ENCODE peak calls at places on chromosomes 1 and 21, in four cellular contexts. One of them, this sample, is unnamed.

GRCh38 chr1:179807691-179808485 is 64.8 kb downstream of the FAM163A start:
- DNase-seq in cardiac fibroblast: peak
- DNase-seq in tibial nerve: no peak
- DNase-seq in MM.1S: no peak
- DNase-seq in this sample: no peak

GRCh38 chr1:32933742-32934322 is 30.8 kb downstream of the RNF19B start:
- DNase-seq in tibial nerve: no peak
- DNase-seq in cardiac fibroblast: peak
- DNase-seq in MM.1S: no peak
- DNase-seq in this sample: no peak

GRCh38 chr21:15601390-15601789 is 128.4 kb upstream of the USP25 start:
- DNase-seq in tibial nerve: no peak
- DNase-seq in cardiac fibroblast: no peak
- DNase-seq in MM.1S: no peak
- DNase-seq in this sample: no peak

GRCh38 chr1:53625766-53626520 is 113.0 kb downstream of the GLIS1 start:
- DNase-seq in tibial nerve: no peak
- DNase-seq in MM.1S: no peak
- DNase-seq in cardiac fibroblast: no peak
- DNase-seq in this sample: no peak

GRCh38 chr1:246404078-246404477 is 103.0 kb downstream of the SMYD3 start:
- DNase-seq in MM.1S: no peak
- DNase-seq in cardiac fibroblast: no peak
- DNase-seq in tibial nerve: no peak
- DNase-seq in this sample: no peak

GRCh38 chr1:209291715-209292114 is 291.8 kb upstream of the CAMK1G start:
- DNase-seq in cardiac fibroblast: no peak
- DNase-seq in MM.1S: no peak
- DNase-seq in tibial nerve: no peak
- DNase-seq in this sample: no peak

GRCh38 chr21:42102516-42102915 is 31.4 kb downstream of the UMODL1 start:
- DNase-seq in cardiac fibroblast: no peak
- DNase-seq in MM.1S: no peak
- DNase-seq in tibial nerve: no peak
- DNase-seq in this sample: no peak

GRCh38 chr1:8598060-8598724 is 219.2 kb downstream of the RERE start:
- DNase-seq in tibial nerve: no peak
- DNase-seq in cardiac fibroblast: peak
- DNase-seq in MM.1S: no peak
- DNase-seq in this sample: no peak

GRCh38 chr1:50257029-50257428 is 148.3 kb downstream of the ELAVL4 start:
- DNase-seq in cardiac fibroblast: no peak
- DNase-seq in tibial nerve: no peak
- DNase-seq in MM.1S: no peak
- DNase-seq in this sample: no peak

GRCh38 chr1:156840880-156841279 is 18.0 kb downstream of the INSRR start:
- DNase-seq in MM.1S: no peak
- DNase-seq in tibial nerve: no peak
- DNase-seq in cardiac fibroblast: no peak
- DNase-seq in this sample: no peak

GRCh38 chr1:47710075-47711071 is 272.5 kb downstream of the FOXD2 start:
- DNase-seq in MM.1S: peak
- DNase-seq in tibial nerve: peak
- DNase-seq in cardiac fibroblast: peak
- DNase-seq in this sample: no peak

GRCh38 chr1:75341537-75341936 is 207.3 kb downstream of the LHX8 start:
- DNase-seq in tibial nerve: no peak
- DNase-seq in MM.1S: no peak
- DNase-seq in cardiac fibroblast: no peak
- DNase-seq in this sample: peak

DNA sequence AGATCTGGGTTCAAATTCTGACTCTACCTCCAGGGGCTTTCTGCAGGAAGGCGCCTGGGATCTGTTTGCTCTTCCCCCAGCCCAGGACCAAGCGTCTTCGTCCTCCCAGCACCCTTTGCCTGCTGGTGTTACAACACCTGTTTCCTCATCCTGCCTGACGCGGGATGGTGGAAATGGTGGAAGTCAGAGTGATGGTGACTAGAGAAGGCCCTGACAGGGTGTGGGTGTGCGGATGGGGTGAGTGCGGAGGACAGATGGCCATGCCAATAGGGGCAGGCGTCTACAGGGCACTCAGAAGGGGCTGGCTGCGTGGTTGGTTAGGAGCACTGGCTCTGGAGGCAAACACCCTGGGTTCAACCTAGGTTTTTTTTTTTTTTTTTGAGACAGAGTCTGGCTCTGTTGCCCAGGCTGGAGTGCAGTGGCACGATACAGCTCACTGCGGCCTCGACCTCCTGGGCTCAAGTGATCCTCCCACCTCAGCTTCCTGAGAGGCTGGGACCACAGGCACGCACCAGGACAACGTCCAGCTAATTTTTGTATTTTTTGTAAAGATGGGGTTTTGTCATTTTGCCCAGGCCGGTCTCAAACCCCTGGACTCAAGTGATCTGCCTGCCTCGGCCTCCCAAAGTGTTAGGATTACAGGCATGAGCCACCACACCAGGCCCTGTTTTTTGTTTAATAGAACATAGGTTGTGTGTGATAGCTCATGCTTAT is 1.5 kb downstream of the THEMIS2 start:
- DNase-seq in tibial nerve: no peak
- DNase-seq in MM.1S: no peak
- DNase-seq in cardiac fibroblast: no peak
- DNase-seq in this sample: no peak
- H3K4me3 ChIP-seq in tibial nerve: no peak
- H3K4me3 ChIP-seq in MM.1S: no peak
- H3K4me3 ChIP-seq in cardiac fibroblast: no peak
- H3K4me3 ChIP-seq in this sample: peak

GRCh38 chr21:45525153-45525909 is 16.9 kb downstream of the SLC19A1 start:
- DNase-seq in tibial nerve: peak
- DNase-seq in cardiac fibroblast: no peak
- DNase-seq in MM.1S: no peak
- DNase-seq in this sample: no peak
- TF ChIP-seq CTCF in tibial nerve: no peak
- TF ChIP-seq CTCF in cardiac fibroblast: no peak
- TF ChIP-seq CTCF in MM.1S: no peak
- TF ChIP-seq CTCF in this sample: no peak

DNA sequence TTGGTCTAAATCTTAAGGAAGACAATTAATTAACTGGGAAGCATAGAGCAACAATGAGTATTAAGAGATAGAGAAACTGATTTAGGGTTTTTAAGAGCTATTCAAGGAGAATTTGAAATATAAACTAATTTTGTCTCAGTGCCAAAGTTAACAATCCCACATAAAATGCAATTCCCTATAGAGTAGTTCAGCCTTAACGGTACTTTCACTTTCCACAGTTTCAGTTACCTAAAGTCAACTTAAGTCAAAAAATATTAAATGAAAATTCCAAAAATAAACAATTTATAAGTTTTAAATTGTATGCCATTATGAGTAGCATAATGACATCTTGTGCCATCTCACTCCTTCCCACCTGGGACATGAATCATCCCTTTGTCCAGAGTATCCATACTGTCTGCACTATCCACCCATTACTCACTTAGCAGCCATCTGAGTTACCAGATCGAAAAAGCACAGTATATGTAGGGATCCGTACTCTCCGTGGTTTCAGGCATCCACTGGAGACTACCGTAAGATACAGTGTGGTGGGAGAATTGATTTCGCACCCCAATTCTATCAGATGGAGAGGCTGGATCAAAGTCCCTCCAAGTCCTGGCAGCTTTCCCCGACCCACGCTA is 4.8 kb upstream of the SARS1 start:
- DNase-seq in MM.1S: no peak
- DNase-seq in tibial nerve: no peak
- DNase-seq in cardiac fibroblast: no peak
- DNase-seq in this sample: no peak
- H3K4me3 ChIP-seq in MM.1S: no peak
- H3K4me3 ChIP-seq in tibial nerve: no peak
- H3K4me3 ChIP-seq in cardiac fibroblast: no peak
- H3K4me3 ChIP-seq in this sample: no peak

GRCh38 chr1:116415699-116416533 is 42.9 kb downstream of the ATP1A1 start:
- DNase-seq in cardiac fibroblast: peak
- DNase-seq in tibial nerve: no peak
- DNase-seq in MM.1S: no peak
- DNase-seq in this sample: no peak
- TF ChIP-seq CTCF in cardiac fibroblast: peak
- TF ChIP-seq CTCF in tibial nerve: no peak
- TF ChIP-seq CTCF in MM.1S: no peak
- TF ChIP-seq CTCF in this sample: no peak

GRCh38 chr1:38578444-38578951 is 281.1 kb downstream of the RRAGC start:
- DNase-seq in tibial nerve: no peak
- DNase-seq in cardiac fibroblast: no peak
- DNase-seq in MM.1S: no peak
- DNase-seq in this sample: no peak
- H3K4me3 ChIP-seq in tibial nerve: no peak
- H3K4me3 ChIP-seq in cardiac fibroblast: no peak
- H3K4me3 ChIP-seq in MM.1S: no peak
- H3K4me3 ChIP-seq in this sample: no peak

DNA sequence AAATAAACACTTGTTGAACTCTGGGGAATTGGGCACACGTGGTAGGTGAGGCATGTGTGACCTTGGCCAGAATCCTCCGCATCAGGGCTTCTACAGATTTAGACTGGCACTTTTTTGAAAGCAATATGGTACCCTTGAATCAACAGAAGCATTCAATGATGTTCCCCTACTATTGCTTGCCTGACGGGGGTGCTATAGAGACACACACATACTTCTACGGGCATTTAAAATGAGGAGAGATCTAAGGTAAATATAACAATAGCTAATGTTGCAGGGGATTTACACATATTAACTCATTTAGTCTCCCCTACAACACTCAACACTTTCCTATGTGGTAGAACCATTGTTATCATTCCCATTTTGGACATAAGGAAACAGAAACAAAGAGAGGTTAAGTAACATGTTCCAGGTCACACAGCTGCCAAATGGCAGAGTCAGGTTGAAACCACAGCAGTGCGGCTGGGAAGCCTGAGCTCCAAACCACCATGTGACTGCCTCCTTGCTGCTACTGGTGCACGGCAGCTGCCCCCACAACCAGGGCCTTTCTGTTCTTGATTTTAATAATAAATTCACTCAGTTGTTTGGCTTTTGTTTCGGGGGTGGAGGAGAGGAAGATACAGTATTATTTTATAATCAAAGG is 147.4 kb downstream of the ZNF281 start:
- DNase-seq in cardiac fibroblast: no peak
- DNase-seq in MM.1S: peak
- DNase-seq in tibial nerve: no peak
- DNase-seq in this sample: peak
- TF ChIP-seq CTCF in cardiac fibroblast: peak
- TF ChIP-seq CTCF in MM.1S: peak
- TF ChIP-seq CTCF in tibial nerve: no peak
- TF ChIP-seq CTCF in this sample: peak

GRCh38 chr1:27358038-27358927 is 8.5 kb downstream of the MAP3K6 start:
- DNase-seq in tibial nerve: no peak
- DNase-seq in cardiac fibroblast: no peak
- DNase-seq in MM.1S: no peak
- DNase-seq in this sample: no peak

GRCh38 chr1:27360159-27361043 is 6.4 kb downstream of the MAP3K6 start:
- DNase-seq in tibial nerve: no peak
- DNase-seq in cardiac fibroblast: no peak
- DNase-seq in MM.1S: no peak
- DNase-seq in this sample: no peak

GRCh38 chr1:27358928-27359313 is 7.8 kb downstream of the MAP3K6 start:
- DNase-seq in MM.1S: no peak
- DNase-seq in tibial nerve: no peak
- DNase-seq in cardiac fibroblast: no peak
- DNase-seq in this sample: no peak

GRCh38 chr1:27361044-27361402 is 5.7 kb downstream of the MAP3K6 start:
- DNase-seq in cardiac fibroblast: no peak
- DNase-seq in tibial nerve: no peak
- DNase-seq in MM.1S: no peak
- DNase-seq in this sample: no peak

GRCh38 chr1:27359822-27360158 is 7.0 kb downstream of the MAP3K6 start:
- DNase-seq in tibial nerve: no peak
- DNase-seq in MM.1S: no peak
- DNase-seq in cardiac fibroblast: no peak
- DNase-seq in this sample: no peak
- H3K4me3 ChIP-seq in tibial nerve: no peak
- H3K4me3 ChIP-seq in MM.1S: peak
- H3K4me3 ChIP-seq in cardiac fibroblast: no peak
- H3K4me3 ChIP-seq in this sample: no peak

This sample was measured in GM12864.